ENCODE peak calls at places on chromosomes 1 and 21, in nine cellular contexts. Q, G, I, S, T, A, N, C and F are unnamed samples. For H3K27me3, the result is how much of the 10 kb centered on the place peaks cover.

GRCh38 chr1:208203848-208204609 is 40.2 kb downstream of the PLXNA2 start:
- DNase-seq in C (no peak), G (no peak), T (no peak), A (peak), S (no peak), N (no peak), I (peak), Q (peak), F (no peak)

GRCh38 chr1:53341521-53341895 is 13.6 kb upstream of the LRP8 start:
- DNase-seq in I (no peak), S (no peak), Q (no peak), C (no peak), G (no peak), A (no peak), T (no peak), N (no peak), F (no peak)

GRCh38 chr1:205843031-205843859 is 6.7 kb downstream of the PM20D1 start:
- DNase-seq in N (no peak), S (no peak), A (no peak), G (no peak), Q (no peak), I (no peak), T (no peak), C (no peak), F (no peak)

GRCh38 chr21:25097648-25098047 is 509.6 kb downstream of the MRPL39 start:
- DNase-seq in N (no peak), I (no peak), T (no peak), Q (no peak), A (no peak), G (no peak), S (no peak), C (no peak), F (no peak)

GRCh38 chr1:180040034-180040433 is 85.4 kb downstream of the CEP350 start:
- DNase-seq in A (no peak), T (no peak), S (no peak), Q (peak), G (no peak), N (peak), C (no peak), I (peak), F (no peak)

GRCh38 chr1:153649137-153649866 is 9.2 kb upstream of the SNAPIN start:
- DNase-seq in Q (no peak), A (no peak), C (no peak), S (no peak), I (no peak), T (no peak), N (no peak), G (no peak), F (no peak)

GRCh38 chr1:111599781-111600180 is 19.8 kb upstream of the RAP1A start:
- DNase-seq in T (no peak), I (no peak), Q (no peak), G (no peak), A (no peak), N (no peak), C (no peak), S (no peak), F (no peak)

GRCh38 chr1:175373786-175374623 is 181.4 kb upstream of the KIAA0040 start:
- DNase-seq in I (no peak), N (peak), S (peak), C (no peak), A (no peak), T (peak), G (no peak), Q (peak), F (no peak)

GRCh38 chr21:25626752-25627151 is 12.3 kb upstream of the JAM2 start:
- DNase-seq in T (no peak), A (peak), N (peak), I (no peak), C (no peak), Q (no peak), S (no peak), G (no peak), F (no peak)

GRCh38 chr1:20280399-20280798 is 10.3 kb upstream of the VWA5B1 start:
- DNase-seq in I (no peak), T (no peak), Q (no peak), G (no peak), N (no peak), A (no peak), C (no peak), S (no peak), F (no peak)

GRCh38 chr1:229557214-229557850 is 1.2 kb downstream of the ABCB10 start:
- DNase-seq in I (peak), A (no peak), S (no peak), Q (no peak), G (no peak), N (peak), C (no peak), T (no peak), F (no peak)

GRCh38 chr1:31787261-31787660 is 23.1 kb upstream of the ADGRB2 start:
- DNase-seq in C (no peak), G (no peak), A (no peak), Q (no peak), I (no peak), T (no peak), S (no peak), N (no peak), F (no peak)

GRCh38 chr1:5821496-5822176 is 170.6 kb downstream of the NPHP4 start:
- DNase-seq in C (no peak), A (no peak), I (no peak), N (no peak), Q (no peak), G (no peak), T (no peak), S (no peak), F (no peak)

GRCh38 chr1:28370220-28371010 is 875 bp downstream of the PHACTR4 start:
- DNase-seq in Q (peak), N (peak), C (no peak), A (peak), I (peak), S (peak), T (peak), G (no peak), F (no peak)

GRCh38 chr1:84116558-84116957 is 27.5 kb upstream of the PRKACB start:
- DNase-seq in S (no peak), I (no peak), Q (no peak), N (no peak), T (no peak), G (no peak), C (no peak), A (no peak), F (no peak)

GRCh38 chr1:83694449-83694848 is 304.5 kb downstream of the TTLL7 start:
- DNase-seq in I (no peak), A (no peak), G (no peak), T (peak), C (no peak), Q (no peak), S (no peak), N (no peak), F (no peak)

GRCh38 chr1:8423702-8424538 is 106.0 kb downstream of the SLC45A1 start:
- DNase-seq in G (peak), N (peak), C (no peak), I (peak), Q (peak), T (peak), A (peak), S (peak), F (no peak)

GRCh38 chr1:17265162-17265561 is 16.3 kb downstream of the PADI3 start:
- DNase-seq in A (no peak), N (no peak), C (no peak), T (no peak), G (no peak), I (peak), S (no peak), Q (no peak), F (no peak)

GRCh38 chr1:75188892-75189291 is 54.7 kb downstream of the LHX8 start:
- DNase-seq in T (no peak), N (no peak), G (no peak), C (no peak), S (no peak), Q (no peak), I (no peak), A (no peak), F (no peak)

GRCh38 chr1:244074559-244075171 is 23.6 kb downstream of the ZBTB18 start:
- DNase-seq in G (no peak), N (no peak), A (no peak), C (no peak), T (no peak), S (no peak), Q (no peak), I (no peak), F (no peak)

GRCh38 chr1:200954434-200954833 is 59.7 kb downstream of the INAVA start:
- DNase-seq in S (no peak), T (no peak), C (no peak), N (no peak), Q (no peak), I (no peak), G (no peak), A (no peak), F (no peak)

GRCh38 chr1:10031461-10031860 is 1.3 kb upstream of the UBE4B start:
- DNase-seq in T (peak), Q (peak), N (peak), S (no peak), C (no peak), G (no peak), A (no peak), I (peak), F (no peak)

GRCh38 chr1:109969430-109969829 is 15.1 kb upstream of the AHCYL1 start:
- DNase-seq in I (peak), S (no peak), A (no peak), Q (peak), C (no peak), G (no peak), T (no peak), N (peak), F (no peak)

GRCh38 chr1:6770727-6771567 is 14.3 kb upstream of the CAMTA1 start:
- DNase-seq in Q (peak), S (peak), T (no peak), A (no peak), I (peak), C (no peak), G (no peak), N (peak), F (peak)

GRCh38 chr1:168945870-168946269 is 160.6 kb upstream of the ATP1B1 start:
- DNase-seq in A (peak), N (no peak), I (no peak), Q (peak), G (peak), C (no peak), S (peak), T (peak), F (no peak)

GRCh38 chr1:25909062-25909461 is 2.8 kb upstream of the STMN1 start:
- DNase-seq in G (no peak), Q (no peak), I (no peak), T (peak), S (no peak), A (no peak), C (no peak), N (no peak), F (no peak)

GRCh38 chr1:16046865-16047264 is 3.3 kb downstream of the CLCNKB start:
- DNase-seq in N (no peak), A (no peak), T (no peak), C (no peak), Q (no peak), G (no peak), I (peak), S (no peak), F (no peak)

DNA sequence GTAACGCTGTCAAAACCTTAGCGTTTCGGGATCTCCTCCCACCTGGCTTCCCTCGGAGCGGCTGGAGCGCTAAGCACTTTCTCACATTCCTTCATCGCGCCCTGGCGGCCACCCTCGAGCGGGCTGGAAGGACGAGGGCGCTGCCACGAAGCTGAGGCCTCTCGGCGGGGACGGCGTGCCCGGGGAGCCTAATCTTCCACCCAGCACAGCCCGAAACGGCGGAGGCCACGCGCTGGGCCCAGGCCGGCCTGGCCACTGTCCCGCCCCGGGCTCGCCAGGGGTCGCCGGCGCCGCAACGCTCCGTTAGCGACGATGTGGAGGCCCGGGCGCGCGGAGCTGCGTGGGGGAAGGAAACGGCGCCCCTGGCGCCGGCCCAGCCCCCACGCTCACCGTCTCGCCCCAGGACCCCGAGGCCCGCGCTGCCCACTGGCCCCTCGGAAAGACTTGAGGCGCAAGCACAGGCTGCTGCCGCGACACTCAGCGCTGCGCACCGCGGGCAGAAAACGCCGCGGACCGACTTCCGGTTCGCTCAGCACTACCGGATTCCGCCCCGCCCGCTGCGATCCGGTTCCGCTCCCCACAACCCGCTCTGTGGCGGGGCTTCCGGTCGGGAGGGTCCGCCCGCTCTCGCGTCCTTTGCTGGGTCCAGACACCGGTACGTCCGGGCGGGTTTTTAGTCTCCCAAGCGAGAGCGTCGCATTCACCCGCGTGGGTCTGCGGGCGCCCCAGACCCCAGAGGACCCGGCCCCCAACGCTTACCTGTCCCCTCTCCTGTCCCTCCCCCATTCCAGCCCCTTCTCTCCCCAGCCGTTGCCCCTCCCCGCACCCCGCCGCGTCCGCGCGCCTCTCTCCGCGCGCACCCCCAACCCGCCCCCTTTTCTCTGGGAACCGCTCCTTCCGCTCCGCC is at the start of gene YBEY:
- DNase-seq in A (peak), N (peak), Q (peak), C (peak), I (peak), G (peak), T (peak), S (peak), F (peak)
- TF ChIP-seq CTCF in A (peak), N (peak), Q (peak), C (peak), I (peak), G (no peak), T (peak), S (peak), F (peak)

GRCh38 chr1:156410238-156410637 is 41.2 kb downstream of the RHBG start:
- DNase-seq in Q (no peak), N (no peak), S (no peak), G (no peak), A (no peak), T (no peak), I (no peak), C (no peak), F (no peak)
- H3K27me3 ChIP-seq in Q (under half), N (under half), S (under half), G (under half), A (under half), T (under half), I (under half), C (under half), F (half or more)

GRCh38 chr1:51616490-51616889 is 402 bp upstream of the OSBPL9 start:
- DNase-seq in C (no peak), T (no peak), S (no peak), Q (no peak), G (no peak), I (no peak), N (no peak), A (no peak), F (no peak)
- TF ChIP-seq CTCF in C (no peak), T (no peak), S (no peak), Q (no peak), G (no peak), I (no peak), N (no peak), A (no peak), F (no peak)

GRCh38 chr21:33128538-33128937 is 58.6 kb downstream of the OLIG1 start:
- DNase-seq in Q (no peak), N (no peak), I (no peak), G (no peak), C (no peak), T (no peak), A (no peak), S (no peak), F (no peak)

GRCh38 chr21:33133912-33134311 is 64.0 kb downstream of the OLIG1 start:
- DNase-seq in A (no peak), G (no peak), N (no peak), T (no peak), S (no peak), I (no peak), C (no peak), Q (no peak), F (no peak)

GRCh38 chr21:33135925-33136324 is 66.0 kb downstream of the OLIG1 start:
- DNase-seq in Q (no peak), C (no peak), I (no peak), G (no peak), N (no peak), S (no peak), T (no peak), A (no peak), F (no peak)

GRCh38 chr21:33127154-33127893 is 57.4 kb downstream of the OLIG1 start:
- DNase-seq in T (peak), N (peak), S (peak), I (peak), Q (peak), A (peak), C (no peak), G (peak), F (peak)

GRCh38 chr21:33132054-33132453 is 62.1 kb downstream of the OLIG1 start:
- DNase-seq in T (no peak), C (no peak), A (no peak), N (peak), G (no peak), I (no peak), S (no peak), Q (no peak), F (no peak)
- H3K27me3 ChIP-seq in T (under half), C (under half), A (under half), N (half or more), G (under half), I (under half), S (under half), Q (under half), F (under half)

GRCh38 chr1:86551305-86551704 is 4.4 kb downstream of the CLCA4 start:
- DNase-seq in T (no peak), Q (no peak), S (no peak), A (no peak), N (no peak), G (no peak), I (no peak), C (no peak), F (no peak)
- TF ChIP-seq CTCF in T (no peak), Q (no peak), S (no peak), A (no peak), N (no peak), G (no peak), I (no peak), C (no peak), F (no peak)

GRCh38 chr1:22629886-22630285 is 6.5 kb upstream of the C1QA start:
- DNase-seq in N (no peak), C (no peak), Q (no peak), A (no peak), I (no peak), G (no peak), T (no peak), S (no peak), F (no peak)
- H3K27me3 ChIP-seq in N (under half), C (under half), Q (under half), A (under half), I (under half), G (under half), T (under half), S (under half), F (under half)

GRCh38 chr21:34205811-34206635 is 132.6 kb downstream of the MRPS6 start:
- DNase-seq in Q (no peak), N (peak), C (no peak), G (no peak), T (no peak), I (no peak), A (no peak), S (no peak), F (no peak)
- TF ChIP-seq CTCF in Q (no peak), N (no peak), C (no peak), G (no peak), T (no peak), I (no peak), A (no peak), S (no peak), F (no peak)